ENCODE peak calls at places on chromosomes 13 and 19, in six cellular contexts. One of them, this sample, is unnamed.

GRCh38 chr13:73767191-73767741 is 366.9 kb downstream of the KLF12 start:
- DNase-seq in kidney tubule cell: peak
- DNase-seq in ACHN: no peak
- DNase-seq in T-helper 17 cell: no peak
- DNase-seq in HS-27A: no peak
- DNase-seq in GM23248: no peak
- DNase-seq in this sample: no peak

GRCh38 chr13:71017607-71018006 is 849.4 kb downstream of the DACH1 start:
- DNase-seq in kidney tubule cell: no peak
- DNase-seq in ACHN: no peak
- DNase-seq in T-helper 17 cell: no peak
- DNase-seq in HS-27A: no peak
- DNase-seq in GM23248: no peak
- DNase-seq in this sample: no peak

GRCh38 chr19:10230904-10231623 is at the start of gene S1PR2:
- DNase-seq in kidney tubule cell: peak
- DNase-seq in ACHN: peak
- DNase-seq in T-helper 17 cell: peak
- DNase-seq in HS-27A: no peak
- DNase-seq in GM23248: peak
- DNase-seq in this sample: peak

GRCh38 chr13:49610176-49610575 is 18.1 kb upstream of the ARL11 start:
- DNase-seq in kidney tubule cell: peak
- DNase-seq in ACHN: no peak
- DNase-seq in T-helper 17 cell: no peak
- DNase-seq in HS-27A: no peak
- DNase-seq in GM23248: no peak
- DNase-seq in this sample: no peak

GRCh38 chr19:22784051-22784450 is at the start of gene ZNF99:
- DNase-seq in kidney tubule cell: peak
- DNase-seq in ACHN: no peak
- DNase-seq in T-helper 17 cell: no peak
- DNase-seq in HS-27A: no peak
- DNase-seq in GM23248: no peak
- DNase-seq in this sample: peak

GRCh38 chr13:98172570-98173405 is 4.3 kb downstream of the RNF113B start:
- DNase-seq in kidney tubule cell: no peak
- DNase-seq in ACHN: no peak
- DNase-seq in T-helper 17 cell: no peak
- DNase-seq in HS-27A: no peak
- DNase-seq in GM23248: peak
- DNase-seq in this sample: no peak

GRCh38 chr19:41373993-41374392 is 2.3 kb upstream of the TMEM91 start:
- DNase-seq in kidney tubule cell: no peak
- DNase-seq in ACHN: peak
- DNase-seq in T-helper 17 cell: no peak
- DNase-seq in HS-27A: peak
- DNase-seq in GM23248: peak
- DNase-seq in this sample: peak

GRCh38 chr19:50706387-50706786 is 13.2 kb downstream of the SHANK1 start:
- DNase-seq in kidney tubule cell: no peak
- DNase-seq in ACHN: no peak
- DNase-seq in T-helper 17 cell: no peak
- DNase-seq in HS-27A: no peak
- DNase-seq in GM23248: no peak
- DNase-seq in this sample: no peak

GRCh38 chr13:67230774-67231480 is 791 bp upstream of the PCDH9 start:
- DNase-seq in kidney tubule cell: peak
- DNase-seq in ACHN: peak
- DNase-seq in T-helper 17 cell: no peak
- DNase-seq in HS-27A: no peak
- DNase-seq in GM23248: peak
- DNase-seq in this sample: peak

GRCh38 chr13:110405597-110406450 is 98.7 kb downstream of the COL4A2 start:
- DNase-seq in kidney tubule cell: no peak
- DNase-seq in ACHN: no peak
- DNase-seq in T-helper 17 cell: no peak
- DNase-seq in HS-27A: no peak
- DNase-seq in GM23248: peak
- DNase-seq in this sample: peak

GRCh38 chr13:102651392-102651791 is 43.5 kb downstream of the METTL21C start:
- DNase-seq in kidney tubule cell: peak
- DNase-seq in ACHN: peak
- DNase-seq in T-helper 17 cell: no peak
- DNase-seq in HS-27A: peak
- DNase-seq in GM23248: peak
- DNase-seq in this sample: no peak

GRCh38 chr19:2706251-2706650 is 3.8 kb upstream of the GNG7 start:
- DNase-seq in kidney tubule cell: no peak
- DNase-seq in ACHN: no peak
- DNase-seq in T-helper 17 cell: no peak
- DNase-seq in HS-27A: no peak
- DNase-seq in GM23248: no peak
- DNase-seq in this sample: no peak

GRCh38 chr13:39378293-39378692 is 224.7 kb downstream of the LHFPL6 start:
- DNase-seq in kidney tubule cell: no peak
- DNase-seq in ACHN: no peak
- DNase-seq in T-helper 17 cell: no peak
- DNase-seq in HS-27A: no peak
- DNase-seq in GM23248: no peak
- DNase-seq in this sample: no peak

GRCh38 chr19:12676384-12676792 is 5.3 kb downstream of the DHPS start:
- DNase-seq in kidney tubule cell: peak
- DNase-seq in ACHN: peak
- DNase-seq in T-helper 17 cell: peak
- DNase-seq in HS-27A: peak
- DNase-seq in GM23248: peak
- DNase-seq in this sample: peak

GRCh38 chr13:112767506-112768471 is 78.0 kb downstream of the ATP11A start:
- DNase-seq in kidney tubule cell: no peak
- DNase-seq in ACHN: no peak
- DNase-seq in T-helper 17 cell: no peak
- DNase-seq in HS-27A: no peak
- DNase-seq in GM23248: no peak
- DNase-seq in this sample: no peak

GRCh38 chr19:49362926-49363264 is 679 bp upstream of the TEAD2 start:
- DNase-seq in kidney tubule cell: no peak
- DNase-seq in ACHN: no peak
- DNase-seq in T-helper 17 cell: no peak
- DNase-seq in HS-27A: no peak
- DNase-seq in GM23248: peak
- DNase-seq in this sample: peak

GRCh38 chr13:98273824-98274786 is 97.0 kb upstream of the RNF113B start:
- DNase-seq in kidney tubule cell: no peak
- DNase-seq in ACHN: no peak
- DNase-seq in T-helper 17 cell: no peak
- DNase-seq in HS-27A: no peak
- DNase-seq in GM23248: no peak
- DNase-seq in this sample: no peak

GRCh38 chr13:110628952-110629701 is 13.8 kb downstream of the NAXD start:
- DNase-seq in kidney tubule cell: no peak
- DNase-seq in ACHN: no peak
- DNase-seq in T-helper 17 cell: no peak
- DNase-seq in HS-27A: no peak
- DNase-seq in GM23248: no peak
- DNase-seq in this sample: no peak

GRCh38 chr19:51311388-51312257 is at the start of gene IGLON5:
- DNase-seq in kidney tubule cell: no peak
- DNase-seq in ACHN: no peak
- DNase-seq in T-helper 17 cell: no peak
- DNase-seq in HS-27A: no peak
- DNase-seq in GM23248: no peak
- DNase-seq in this sample: no peak

This sample was measured in aorta.